ENCODE peak calls at places on chromosomes 12 and 14, in nine cellular contexts. F is heart left ventricle, T is A549, V is gastrocnemius medialis, L is lower leg skin, E is adrenal gland, A is uterus, M is body of pancreas, C is H54. B is an unnamed sample.
A peak's percentile ranks its signal among the peaks of the same experiment; 100 is the strongest.

GRCh38 chr14:99737451-99737951 is 53.4 kb downstream of the CYP46A1 start:
- DNase-seq in V (no peak), C (peak; percentile 85), L (no peak), M (peak; percentile 69), F (peak; percentile 84), E (peak; percentile 85), A (no peak), T (peak; percentile 86), B (peak; percentile 81)

GRCh38 chr12:89354630-89354931 is 2.3 kb upstream of the DUSP6 start:
- DNase-seq in V (no peak), L (no peak), E (no peak), M (no peak), C (no peak), T (no peak), A (no peak), F (no peak), B (no peak)

GRCh38 chr12:117718559-117718958 is 250.2 kb downstream of the KSR2 start:
- DNase-seq in L (no peak), E (no peak), M (no peak), C (no peak), F (no peak), A (no peak), T (no peak), V (no peak), B (no peak)

GRCh38 chr12:57224973-57225679 is 4.4 kb upstream of the SHMT2 start:
- DNase-seq in T (no peak), V (no peak), L (no peak), C (no peak), E (no peak), F (no peak), A (no peak), M (no peak), B (peak; percentile 89)

GRCh38 chr12:95102916-95103671 is 29.7 kb upstream of the NR2C1 start:
- DNase-seq in T (peak; percentile 85), V (no peak), F (no peak), E (no peak), L (no peak), C (peak; percentile 62), A (no peak), M (no peak), B (no peak)

GRCh38 chr14:40252817-40253447 is 820.7 kb upstream of the FBXO33 start:
- DNase-seq in T (no peak), L (no peak), A (no peak), M (no peak), E (no peak), C (no peak), V (no peak), F (no peak), B (no peak)

GRCh38 chr12:33439587-33440011 is at the start of gene SYT10:
- DNase-seq in E (no peak), F (peak; percentile 42), V (no peak), M (no peak), C (no peak), T (no peak), A (no peak), L (no peak), B (peak; percentile 46)

GRCh38 chr14:61147898-61148549 is 133.1 kb downstream of the TMEM30B start:
- DNase-seq in M (no peak), F (no peak), V (peak; percentile 77), T (no peak), L (no peak), C (peak; percentile 78), E (peak; percentile 17), A (peak; percentile 24), B (no peak)

GRCh38 chr12:112368856-112369255 is 13.4 kb downstream of the HECTD4 start:
- DNase-seq in F (no peak), A (no peak), C (no peak), M (no peak), T (no peak), L (no peak), E (no peak), V (no peak), B (no peak)

DNA sequence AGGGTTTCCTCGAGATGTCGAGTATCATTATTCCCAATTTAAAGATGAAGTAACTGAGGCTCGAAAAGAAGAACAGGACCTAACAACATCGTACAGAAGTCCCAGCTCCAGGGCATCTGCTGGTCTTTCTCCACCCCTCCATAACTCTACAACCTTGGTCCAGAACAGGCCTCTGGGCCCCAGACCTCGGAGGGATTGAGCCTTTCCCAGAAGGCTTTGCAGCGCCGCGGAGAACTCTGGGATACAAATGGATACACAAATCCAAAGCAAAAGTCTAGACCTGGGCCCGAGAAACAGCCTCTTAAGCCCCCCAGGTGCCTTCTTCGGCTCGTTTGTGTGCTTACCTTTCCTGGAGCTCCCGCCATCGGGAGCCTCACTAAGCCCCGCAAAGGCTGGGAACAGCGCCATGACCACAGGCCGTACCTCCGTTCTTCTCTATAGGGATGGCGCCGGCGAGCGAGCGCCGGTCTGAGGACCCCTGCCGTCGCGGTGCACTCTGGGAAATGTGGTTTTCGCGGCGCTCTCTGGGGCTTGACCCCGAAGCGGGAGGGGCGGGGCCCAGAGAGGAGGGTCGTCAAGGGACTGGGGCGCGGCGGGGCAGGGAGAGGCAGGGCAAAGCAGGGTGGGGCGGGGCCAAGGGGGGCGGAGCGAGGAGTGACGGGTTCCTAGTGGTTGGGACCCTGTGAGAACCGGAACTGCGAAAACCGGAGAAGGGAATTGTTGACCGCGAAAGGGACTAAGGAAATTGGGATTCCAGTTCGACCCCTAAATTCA is at the start of gene NRDE2:
- DNase-seq in E (peak; percentile 98), T (peak; percentile 84), C (peak; percentile 93), M (peak; percentile 100), L (peak; percentile 100), A (peak; percentile 99), F (peak; percentile 100), V (peak; percentile 98), B (peak; percentile 97)
- TF ChIP-seq POLR2A in E (peak; percentile 62), T (peak; percentile 24), C (no peak), M (no peak), L (no peak), A (peak; percentile 39), F (peak; percentile 29), V (peak; percentile 35), B (peak; percentile 70)

DNA sequence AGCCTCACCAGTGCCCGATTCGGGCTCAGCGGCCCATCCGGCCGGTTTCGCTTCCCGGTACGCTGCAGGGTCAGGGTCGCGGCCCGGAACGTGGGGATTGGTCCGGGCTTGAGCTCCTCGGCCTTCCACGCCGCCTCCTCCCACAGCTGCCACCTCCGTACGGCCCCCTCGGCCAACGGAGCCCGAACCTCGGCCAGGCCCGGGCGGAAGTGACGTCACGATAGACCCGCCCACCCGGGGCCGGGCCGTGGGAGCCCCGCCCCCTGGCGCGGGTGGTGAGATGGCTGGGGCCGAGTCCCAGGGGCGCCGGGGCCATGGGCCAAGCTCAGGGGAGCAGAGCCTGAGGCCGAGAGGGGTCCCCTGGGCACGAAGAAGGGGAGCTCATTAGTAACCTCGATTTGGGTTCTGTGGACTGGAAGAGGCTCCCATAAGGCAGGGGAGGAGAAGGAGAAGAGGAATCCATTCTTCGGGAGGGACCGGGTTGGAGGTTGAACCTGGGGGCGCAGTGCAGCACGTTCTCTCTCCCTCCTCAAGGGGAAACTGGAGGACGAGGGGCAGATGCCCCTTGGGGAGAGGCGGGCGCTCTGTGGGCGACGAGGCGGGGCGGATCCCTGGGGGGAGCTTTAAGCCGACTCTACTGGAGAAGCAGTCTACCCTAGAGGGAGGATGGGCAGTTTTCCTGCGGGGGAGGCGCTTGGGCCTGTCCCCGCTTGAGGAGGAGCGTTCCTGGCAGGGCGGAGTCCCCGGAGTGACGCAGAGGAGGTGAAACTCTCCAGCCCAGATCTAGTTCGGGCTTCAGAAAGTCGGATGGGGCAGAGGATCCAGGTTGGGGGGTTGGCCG is at the start of gene MLF2:
- DNase-seq in A (peak; percentile 99), F (peak; percentile 99), L (peak; percentile 100), M (peak; percentile 98), T (peak; percentile 98), V (peak; percentile 98), C (peak; percentile 92), E (peak; percentile 99), B (peak; percentile 98)
- TF ChIP-seq POLR2A in A (peak; percentile 99), F (peak; percentile 90), L (peak; percentile 91), M (peak; percentile 70), T (peak; percentile 94), V (peak; percentile 93), C (peak; percentile 93), E (peak; percentile 54), B (peak; percentile 93)

GRCh38 chr12:90965204-90965603 is 10.2 kb upstream of the CCER1 start:
- DNase-seq in A (no peak), L (no peak), E (no peak), V (no peak), C (no peak), M (no peak), T (no peak), F (no peak), B (no peak)

GRCh38 chr12:90959538-90960139 is 4.7 kb upstream of the CCER1 start:
- DNase-seq in V (no peak), A (no peak), E (peak; percentile 25), F (no peak), C (no peak), L (no peak), T (peak; percentile 29), M (no peak), B (peak; percentile 35)

GRCh38 chr12:90964616-90965015 is 9.6 kb upstream of the CCER1 start:
- DNase-seq in E (no peak), F (no peak), V (no peak), A (no peak), M (no peak), T (no peak), L (no peak), C (no peak), B (no peak)

GRCh38 chr12:90961154-90961553 is 6.2 kb upstream of the CCER1 start:
- DNase-seq in L (no peak), E (no peak), F (no peak), M (no peak), T (no peak), V (no peak), C (no peak), A (no peak), B (no peak)

GRCh38 chr12:90963946-90964345 is 9.0 kb upstream of the CCER1 start:
- DNase-seq in E (no peak), F (no peak), V (no peak), A (no peak), C (no peak), L (no peak), T (no peak), M (no peak), B (no peak)
- TF ChIP-seq POLR2A in E (no peak), F (no peak), V (no peak), A (no peak), C (no peak), L (no peak), T (no peak), M (no peak), B (no peak)

GRCh38 chr14:33777651-33778050 is 173.2 kb downstream of the EGLN3 start:
- DNase-seq in M (no peak), C (no peak), E (no peak), A (no peak), L (no peak), T (no peak), F (no peak), V (no peak), B (no peak)

GRCh38 chr14:33776871-33777270 is 174.0 kb downstream of the EGLN3 start:
- DNase-seq in A (no peak), C (no peak), T (no peak), V (no peak), L (no peak), F (no peak), M (no peak), E (no peak), B (no peak)

GRCh38 chr14:33774866-33775519 is 175.9 kb downstream of the EGLN3 start:
- DNase-seq in T (no peak), M (no peak), V (no peak), E (no peak), A (no peak), L (no peak), C (no peak), F (no peak), B (no peak)

GRCh38 chr14:33773205-33774030 is 177.5 kb downstream of the EGLN3 start:
- DNase-seq in V (no peak), F (no peak), C (no peak), E (no peak), L (no peak), A (no peak), T (no peak), M (no peak), B (no peak)

GRCh38 chr14:33774161-33774560 is 176.7 kb downstream of the EGLN3 start:
- DNase-seq in T (no peak), C (no peak), A (no peak), M (no peak), E (no peak), F (no peak), L (no peak), V (no peak), B (no peak)
- TF ChIP-seq POLR2A in T (no peak), C (no peak), A (no peak), M (no peak), E (no peak), F (no peak), L (no peak), V (no peak), B (no peak)

B was measured in erythroblast.